ENCODE peak calls at places on chromosomes 6 and 20, in six cellular contexts. U is Peyer's patch, V is AG09309, M is HS-27A, A is GM23248, J is AG04450. L is an unnamed sample.

GRCh38 chr6:150720774-150721233 is 121.1 kb downstream of the PLEKHG1 start:
- DNase-seq in M (no peak), A (peak), U (peak), J (no peak), V (no peak), L (peak)

GRCh38 chr6:90113389-90113788 is 183.3 kb downstream of the BACH2 start:
- DNase-seq in A (no peak), M (no peak), U (no peak), J (no peak), V (no peak), L (no peak)

GRCh38 chr20:53021934-53022333 is 49.8 kb downstream of the TSHZ2 start:
- DNase-seq in U (no peak), J (no peak), M (no peak), A (peak), V (no peak), L (no peak)

GRCh38 chr6:97038437-97038836 is 113.9 kb downstream of the KLHL32 start:
- DNase-seq in M (no peak), V (no peak), J (no peak), A (no peak), U (no peak), L (no peak)

GRCh38 chr6:25100288-25100687 is 164.5 kb upstream of the RIPOR2 start:
- DNase-seq in A (peak), V (no peak), U (no peak), M (no peak), J (no peak), L (no peak)

GRCh38 chr20:32481311-32482103 is 103.6 kb downstream of the NOL4L start:
- DNase-seq in V (no peak), U (no peak), J (no peak), A (peak), M (no peak), L (no peak)

GRCh38 chr6:131781717-131782116 is 26.1 kb upstream of the ENPP1 start:
- DNase-seq in M (no peak), V (no peak), J (no peak), U (no peak), A (no peak), L (no peak)

GRCh38 chr6:169726049-169726400 is 1.7 kb upstream of the PHF10 start:
- DNase-seq in V (no peak), U (no peak), M (no peak), J (no peak), A (no peak), L (no peak)

GRCh38 chr6:121760191-121760590 is 324.7 kb downstream of the GJA1 start:
- DNase-seq in J (no peak), M (no peak), A (no peak), V (no peak), U (no peak), L (no peak)

GRCh38 chr6:15796130-15796766 is 133.4 kb upstream of the DTNBP1 start:
- DNase-seq in M (no peak), J (no peak), U (no peak), A (peak), V (no peak), L (no peak)

GRCh38 chr6:102812242-102812641 is 1418.7 kb downstream of the GRIK2 start:
- DNase-seq in U (no peak), A (no peak), V (no peak), M (no peak), J (no peak), L (no peak)

GRCh38 chr20:45087115-45087785 is 13.7 kb downstream of the KCNS1 start:
- DNase-seq in J (no peak), M (no peak), V (no peak), U (no peak), A (peak), L (no peak)

GRCh38 chr6:44977406-44977740 is 350.8 kb upstream of the RUNX2 start:
- DNase-seq in J (no peak), M (no peak), A (no peak), V (no peak), U (no peak), L (no peak)

GRCh38 chr6:135995160-135995898 is 143.8 kb downstream of the PDE7B start:
- DNase-seq in J (peak), A (peak), V (no peak), U (no peak), M (no peak), L (no peak)

GRCh38 chr20:42749548-42749947 is 440.2 kb downstream of the PTPRT start:
- DNase-seq in M (no peak), U (no peak), J (no peak), V (no peak), A (no peak), L (no peak)

GRCh38 chr6:27112974-27113373 is 134.5 kb upstream of the PRSS16 start:
- DNase-seq in A (no peak), J (no peak), M (no peak), V (no peak), U (no peak), L (no peak)

GRCh38 chr6:33904050-33904827 is 100.4 kb upstream of the MLN start:
- DNase-seq in J (no peak), M (no peak), V (no peak), U (peak), A (no peak), L (no peak)

GRCh38 chr6:161973064-161973463 is 699.2 kb upstream of the AGPAT4 start:
- DNase-seq in J (no peak), A (no peak), V (no peak), M (no peak), U (no peak), L (no peak)

GRCh38 chr6:157483770-157484169 is 102.8 kb downstream of the ZDHHC14 start:
- DNase-seq in A (no peak), J (no peak), V (no peak), U (no peak), M (no peak), L (no peak)

GRCh38 chr6:147604373-147604772 is 95.9 kb downstream of the SAMD5 start:
- DNase-seq in A (no peak), J (no peak), V (peak), U (no peak), M (no peak), L (no peak)

GRCh38 chr20:57530327-57530981 is 5.5 kb upstream of the CTCFL start:
- DNase-seq in J (no peak), M (no peak), U (no peak), V (peak), A (no peak), L (no peak)

GRCh38 chr20:23397961-23398360 is 23.3 kb downstream of the NAPB start:
- DNase-seq in V (no peak), J (peak), U (no peak), A (peak), M (no peak), L (no peak)

GRCh38 chr6:3939964-3940363 is 90.8 kb downstream of the FAM50B start:
- DNase-seq in U (no peak), M (no peak), V (no peak), A (no peak), J (no peak), L (no peak)

GRCh38 chr6:88476388-88476787 is 310.2 kb upstream of the CNR1 start:
- DNase-seq in M (no peak), U (no peak), V (no peak), A (no peak), J (no peak), L (no peak)

GRCh38 chr20:63423751-63424150 is 48.7 kb downstream of the KCNQ2 start:
- DNase-seq in J (no peak), V (no peak), U (no peak), A (no peak), M (no peak), L (no peak)

GRCh38 chr20:48066256-48066655 is 281.0 kb upstream of the SULF2 start:
- DNase-seq in V (peak), M (no peak), U (no peak), J (no peak), A (peak), L (peak)

GRCh38 chr6:9208956-9209355 is 773.6 kb upstream of the SLC35B3 start:
- DNase-seq in V (no peak), U (no peak), M (no peak), J (no peak), A (no peak), L (no peak)

GRCh38 chr6:79946242-79946641 is 1.1 kb downstream of the ELOVL4 start:
- DNase-seq in A (peak), J (no peak), U (no peak), V (no peak), M (no peak), L (no peak)

GRCh38 chr6:133343220-133343619 is 102.1 kb downstream of the EYA4 start:
- DNase-seq in U (no peak), A (no peak), V (no peak), J (no peak), M (no peak), L (no peak)

GRCh38 chr6:145534986-145535385 is 200.3 kb downstream of the EPM2A start:
- DNase-seq in M (no peak), A (peak), J (no peak), V (no peak), U (no peak), L (no peak)

GRCh38 chr20:36086767-36087166 is 67.8 kb upstream of the EPB41L1 start:
- DNase-seq in J (no peak), M (no peak), U (no peak), V (no peak), A (no peak), L (no peak)

GRCh38 chr6:19870322-19870721 is 33.2 kb downstream of the ID4 start:
- DNase-seq in M (no peak), J (no peak), U (no peak), V (no peak), A (no peak), L (no peak)

GRCh38 chr6:2103644-2104523 is 141.5 kb downstream of the GMDS start:
- DNase-seq in V (peak), A (peak), M (no peak), U (no peak), J (no peak), L (peak)

GRCh38 chr6:121124600-121124999 is 209.7 kb downstream of the TBC1D32 start:
- DNase-seq in U (no peak), M (no peak), V (no peak), J (no peak), A (no peak), L (no peak)

GRCh38 chr20:57698191-57698866 is 11.5 kb downstream of the PMEPA1 start:
- DNase-seq in A (peak), V (peak), U (no peak), M (peak), J (peak), L (peak)

GRCh38 chr20:24587384-24588046 is 118.1 kb downstream of the SYNDIG1 start:
- DNase-seq in A (no peak), J (no peak), M (no peak), V (no peak), U (no peak), L (no peak)

GRCh38 chr6:56571605-56572004 is 71.1 kb downstream of the DST start:
- DNase-seq in A (no peak), M (no peak), V (no peak), J (no peak), U (no peak), L (no peak)